ENCODE peak calls at places on chromosomes 6 and 20, in nine cellular contexts. L is nucleus accumbens; D is hepatocyte; R is prostate gland; Z is T-helper 2 cell; U is SHP77; J is mucosa of gallbladder; K is CD4-positive, CD25-positive, alpha-beta regulatory T cell; N is CD4-positive, alpha-beta memory T cell. C is an unnamed sample.

GRCh38 chr20:62274332-62275262 is 28.2 kb upstream of the ADRM1 start:
- DNase-seq in L (peak), D (no peak), R (no peak), Z (no peak), U (no peak), J (no peak), K (no peak), N (no peak), C (no peak)

GRCh38 chr6:167124753-167125152 is 1.9 kb downstream of the CCR6 start:
- DNase-seq in L (no peak), D (no peak), R (no peak), Z (no peak), U (no peak), J (no peak), K (no peak), N (no peak), C (no peak)

GRCh38 chr20:23399568-23400241 is 21.6 kb downstream of the NAPB start:
- DNase-seq in L (no peak), D (no peak), R (no peak), Z (no peak), U (no peak), J (no peak), K (peak), N (no peak), C (no peak)

GRCh38 chr6:136647363-136647763 is 97.1 kb upstream of the MAP7 start:
- DNase-seq in L (no peak), D (peak), R (no peak), Z (no peak), U (no peak), J (no peak), K (peak), N (peak), C (peak)

GRCh38 chr6:16524380-16524707 is 236.9 kb downstream of the ATXN1 start:
- DNase-seq in L (no peak), D (no peak), R (no peak), Z (no peak), U (no peak), J (no peak), K (peak), N (no peak), C (no peak)

GRCh38 chr20:58538752-58539151 is 23.6 kb upstream of the APCDD1L start:
- DNase-seq in L (no peak), D (no peak), R (no peak), Z (no peak), U (no peak), J (no peak), K (no peak), N (no peak), C (no peak)

GRCh38 chr20:41956316-41957050 is 338.3 kb upstream of the CHD6 start:
- DNase-seq in L (no peak), D (peak), R (no peak), Z (no peak), U (peak), J (no peak), K (no peak), N (no peak), C (no peak)

GRCh38 chr6:20208687-20209378 is 3.4 kb downstream of the MBOAT1 start:
- DNase-seq in L (no peak), D (no peak), R (no peak), Z (no peak), U (no peak), J (no peak), K (no peak), N (no peak), C (no peak)

GRCh38 chr20:31666258-31667042 is 28.7 kb downstream of the COX4I2 start:
- DNase-seq in L (peak), D (no peak), R (no peak), Z (no peak), U (no peak), J (peak), K (peak), N (peak), C (peak)

GRCh38 chr20:4864292-4864691 is 137.0 kb downstream of the SLC23A2 start:
- DNase-seq in L (no peak), D (no peak), R (no peak), Z (no peak), U (no peak), J (no peak), K (no peak), N (no peak), C (no peak)

GRCh38 chr20:54172532-54172855 is 1.3 kb downstream of the CYP24A1 start:
- DNase-seq in L (no peak), D (no peak), R (no peak), Z (no peak), U (no peak), J (no peak), K (no peak), N (no peak), C (no peak)

GRCh38 chr20:58559368-58559729 is 44.1 kb upstream of the APCDD1L start:
- DNase-seq in L (no peak), D (no peak), R (no peak), Z (no peak), U (no peak), J (no peak), K (no peak), N (no peak), C (no peak)

GRCh38 chr6:7156666-7157278 is 49.0 kb downstream of the RREB1 start:
- DNase-seq in L (no peak), D (no peak), R (no peak), Z (no peak), U (no peak), J (no peak), K (no peak), N (no peak), C (no peak)

GRCh38 chr6:14638932-14639875 is 521.6 kb downstream of the CD83 start:
- DNase-seq in L (no peak), D (peak), R (no peak), Z (no peak), U (no peak), J (no peak), K (no peak), N (no peak), C (no peak)

GRCh38 chr6:158962371-158962770 is 37.6 kb downstream of the RSPH3 start:
- DNase-seq in L (no peak), D (no peak), R (no peak), Z (no peak), U (no peak), J (no peak), K (no peak), N (no peak), C (no peak)

GRCh38 chr6:70280462-70280861 is 22.4 kb downstream of the COL9A1 start:
- DNase-seq in L (no peak), D (peak), R (no peak), Z (no peak), U (peak), J (peak), K (no peak), N (no peak), C (no peak)

GRCh38 chr20:51036827-51037229 is 13.9 kb upstream of the KCNG1 start:
- DNase-seq in L (no peak), D (no peak), R (no peak), Z (no peak), U (no peak), J (no peak), K (no peak), N (no peak), C (no peak)

GRCh38 chr6:100376103-100376502 is 88.6 kb downstream of the SIM1 start:
- DNase-seq in L (no peak), D (no peak), R (no peak), Z (no peak), U (peak), J (no peak), K (no peak), N (no peak), C (no peak)